ENCODE peak calls at places on chromosomes 16 and 17, in eight cellular contexts. One of them, this sample, is unnamed.

GRCh38 chr17:10316986-10317834 is 55.6 kb downstream of the MYH13 start:
- DNase-seq in heart left ventricle: peak
- DNase-seq in stimulated activated naive CD8-positive, alpha-beta T cell treated with anti-CD3 and anti-CD28 coated beads, Interleukin-15, Interleukin-2, amounts not matched to agents 100 U/mL and 50 U/mL, for 24 hours: peak
- DNase-seq in CD4-positive, CD25-positive, alpha-beta regulatory T cell: no peak
- DNase-seq in AG09309: no peak
- DNase-seq in Jurkat, Clone E6-1: peak
- DNase-seq in WERI-Rb-1: peak
- DNase-seq in fibroblast of lung: peak
- DNase-seq in this sample: peak

GRCh38 chr17:48871551-48872351 is 20.8 kb upstream of the ATP5MC1 start:
- DNase-seq in stimulated activated naive CD8-positive, alpha-beta T cell treated with anti-CD3 and anti-CD28 coated beads, Interleukin-15, Interleukin-2, amounts not matched to agents 100 U/mL and 50 U/mL, for 24 hours: no peak
- DNase-seq in CD4-positive, CD25-positive, alpha-beta regulatory T cell: no peak
- DNase-seq in heart left ventricle: peak
- DNase-seq in WERI-Rb-1: peak
- DNase-seq in AG09309: no peak
- DNase-seq in fibroblast of lung: no peak
- DNase-seq in Jurkat, Clone E6-1: no peak
- DNase-seq in this sample: no peak

GRCh38 chr16:15976929-15977637 is 27.7 kb downstream of the ABCC1 start:
- DNase-seq in AG09309: peak
- DNase-seq in Jurkat, Clone E6-1: no peak
- DNase-seq in fibroblast of lung: peak
- DNase-seq in stimulated activated naive CD8-positive, alpha-beta T cell treated with anti-CD3 and anti-CD28 coated beads, Interleukin-15, Interleukin-2, amounts not matched to agents 100 U/mL and 50 U/mL, for 24 hours: no peak
- DNase-seq in WERI-Rb-1: no peak
- DNase-seq in heart left ventricle: no peak
- DNase-seq in CD4-positive, CD25-positive, alpha-beta regulatory T cell: no peak
- DNase-seq in this sample: no peak

GRCh38 chr16:50007744-50008143 is 17.3 kb upstream of the CNEP1R1 start:
- DNase-seq in AG09309: no peak
- DNase-seq in stimulated activated naive CD8-positive, alpha-beta T cell treated with anti-CD3 and anti-CD28 coated beads, Interleukin-15, Interleukin-2, amounts not matched to agents 100 U/mL and 50 U/mL, for 24 hours: no peak
- DNase-seq in heart left ventricle: no peak
- DNase-seq in fibroblast of lung: no peak
- DNase-seq in CD4-positive, CD25-positive, alpha-beta regulatory T cell: no peak
- DNase-seq in WERI-Rb-1: no peak
- DNase-seq in Jurkat, Clone E6-1: no peak
- DNase-seq in this sample: no peak

GRCh38 chr17:77273397-77274136 is 132.8 kb downstream of the SEC14L1 start:
- DNase-seq in CD4-positive, CD25-positive, alpha-beta regulatory T cell: no peak
- DNase-seq in Jurkat, Clone E6-1: no peak
- DNase-seq in fibroblast of lung: peak
- DNase-seq in stimulated activated naive CD8-positive, alpha-beta T cell treated with anti-CD3 and anti-CD28 coated beads, Interleukin-15, Interleukin-2, amounts not matched to agents 100 U/mL and 50 U/mL, for 24 hours: no peak
- DNase-seq in WERI-Rb-1: no peak
- DNase-seq in heart left ventricle: no peak
- DNase-seq in AG09309: no peak
- DNase-seq in this sample: no peak

GRCh38 chr17:6936370-6937028 is 59.4 kb upstream of the ALOX12 start:
- DNase-seq in fibroblast of lung: peak
- DNase-seq in Jurkat, Clone E6-1: no peak
- DNase-seq in WERI-Rb-1: no peak
- DNase-seq in heart left ventricle: peak
- DNase-seq in stimulated activated naive CD8-positive, alpha-beta T cell treated with anti-CD3 and anti-CD28 coated beads, Interleukin-15, Interleukin-2, amounts not matched to agents 100 U/mL and 50 U/mL, for 24 hours: no peak
- DNase-seq in AG09309: no peak
- DNase-seq in CD4-positive, CD25-positive, alpha-beta regulatory T cell: no peak
- DNase-seq in this sample: no peak

GRCh38 chr17:40445769-40446468 is 2.7 kb downstream of the IGFBP4 start:
- DNase-seq in WERI-Rb-1: no peak
- DNase-seq in heart left ventricle: no peak
- DNase-seq in fibroblast of lung: peak
- DNase-seq in Jurkat, Clone E6-1: no peak
- DNase-seq in AG09309: no peak
- DNase-seq in stimulated activated naive CD8-positive, alpha-beta T cell treated with anti-CD3 and anti-CD28 coated beads, Interleukin-15, Interleukin-2, amounts not matched to agents 100 U/mL and 50 U/mL, for 24 hours: no peak
- DNase-seq in CD4-positive, CD25-positive, alpha-beta regulatory T cell: no peak
- DNase-seq in this sample: no peak

GRCh38 chr16:66750279-66751134 is 902 bp downstream of the DYNC1LI2 start:
- DNase-seq in CD4-positive, CD25-positive, alpha-beta regulatory T cell: no peak
- DNase-seq in stimulated activated naive CD8-positive, alpha-beta T cell treated with anti-CD3 and anti-CD28 coated beads, Interleukin-15, Interleukin-2, amounts not matched to agents 100 U/mL and 50 U/mL, for 24 hours: no peak
- DNase-seq in fibroblast of lung: no peak
- DNase-seq in AG09309: no peak
- DNase-seq in Jurkat, Clone E6-1: peak
- DNase-seq in heart left ventricle: no peak
- DNase-seq in WERI-Rb-1: no peak
- DNase-seq in this sample: no peak

GRCh38 chr16:2988590-2989099 is 8.4 kb upstream of the PKMYT1 start:
- DNase-seq in fibroblast of lung: no peak
- DNase-seq in heart left ventricle: no peak
- DNase-seq in Jurkat, Clone E6-1: no peak
- DNase-seq in stimulated activated naive CD8-positive, alpha-beta T cell treated with anti-CD3 and anti-CD28 coated beads, Interleukin-15, Interleukin-2, amounts not matched to agents 100 U/mL and 50 U/mL, for 24 hours: no peak
- DNase-seq in WERI-Rb-1: no peak
- DNase-seq in CD4-positive, CD25-positive, alpha-beta regulatory T cell: no peak
- DNase-seq in AG09309: no peak
- DNase-seq in this sample: no peak